ENCODE peak calls at places on chromosomes 4 and X, in five cellular contexts. O is tibial artery, F is lung, L is right lobe of liver, K is A549. V is an unnamed sample. For H3K4me1, the result is how much of the 10 kb centered on the place peaks cover.

GRCh38 chrX:74514384-74514783 is 93.1 kb downstream of the SLC16A2 start:
- DNase-seq in O (no peak), F (no peak), L (peak), K (no peak), V (no peak)

GRCh38 chrX:56788229-56788628 is 59.2 kb downstream of the NBDY start:
- DNase-seq in O (no peak), F (no peak), L (peak), K (no peak), V (no peak)

GRCh38 chrX:386239-386767 is 404 bp downstream of the PPP2R3B start:
- DNase-seq in O (no peak), F (no peak), L (no peak), K (no peak), V (no peak)

GRCh38 chrX:51053741-51054140 is 143.2 kb downstream of the BMP15 start:
- DNase-seq in O (no peak), F (no peak), L (no peak), K (no peak), V (no peak)

GRCh38 chr4:73045894-73046293 is 23.6 kb downstream of the COX18 start:
- DNase-seq in O (no peak), F (no peak), L (no peak), K (no peak), V (no peak)

GRCh38 chrX:103565197-103565596 is 20.1 kb upstream of the TCEAL4 start:
- DNase-seq in O (no peak), F (no peak), L (no peak), K (no peak), V (no peak)

GRCh38 chr4:112038861-112039260 is 106.4 kb upstream of the FAM241A start:
- DNase-seq in O (no peak), F (no peak), L (no peak), K (no peak), V (no peak)

GRCh38 chr4:39565925-39566630 is 38.8 kb upstream of the UGDH start:
- DNase-seq in O (no peak), F (no peak), L (no peak), K (peak), V (no peak)

GRCh38 chr4:113397114-113397701 is 347.8 kb downstream of the ANK2 start:
- DNase-seq in O (peak), F (no peak), L (no peak), K (no peak), V (peak)

GRCh38 chr4:74441744-74442143 is 3.2 kb upstream of the AREG start:
- DNase-seq in O (no peak), F (no peak), L (no peak), K (no peak), V (no peak)

GRCh38 chr4:2805712-2806391 is 13.0 kb downstream of the SH3BP2 start:
- DNase-seq in O (no peak), F (peak), L (peak), K (no peak), V (no peak)

GRCh38 chr4:184655889-184656869 is 6.6 kb downstream of the PRIMPOL start:
- DNase-seq in O (no peak), F (no peak), L (no peak), K (no peak), V (no peak)

GRCh38 chr4:59094505-59094904 is 1984.3 kb upstream of the IGFBP7 start:
- DNase-seq in O (no peak), F (no peak), L (no peak), K (no peak), V (no peak)

GRCh38 chr4:157076578-157076947 is 613 bp downstream of the GLRB start:
- DNase-seq in O (no peak), F (no peak), L (no peak), K (no peak), V (no peak)

GRCh38 chr4:62740296-62740695 is 1540.2 kb downstream of the ADGRL3 start:
- DNase-seq in O (no peak), F (no peak), L (no peak), K (no peak), V (no peak)

GRCh38 chr4:73343432-73343831 is 60.7 kb upstream of the ALB start:
- DNase-seq in O (no peak), F (no peak), L (no peak), K (no peak), V (no peak)

GRCh38 chr4:87071401-87071800 is 136.6 kb downstream of the AFF1 start:
- DNase-seq in O (no peak), F (no peak), L (no peak), K (no peak), V (no peak)

GRCh38 chr4:94208918-94209317 is 1.3 kb downstream of the SMARCAD1 start:
- DNase-seq in O (no peak), F (no peak), L (no peak), K (no peak), V (no peak)

GRCh38 chr4:112150920-112151319 is 5.7 kb downstream of the FAM241A start:
- DNase-seq in O (no peak), F (no peak), L (no peak), K (no peak), V (no peak)

GRCh38 chrX:57156397-57157049 is 19.3 kb upstream of the SPIN2A start:
- DNase-seq in O (no peak), F (no peak), L (no peak), K (peak), V (no peak)

GRCh38 chrX:12304261-12304660 is 166.0 kb downstream of the FRMPD4 start:
- DNase-seq in O (no peak), F (no peak), L (no peak), K (no peak), V (no peak)

GRCh38 chrX:69153060-69153730 is 12.1 kb downstream of the PJA1 start:
- DNase-seq in O (no peak), F (no peak), L (no peak), K (no peak), V (peak)

GRCh38 chrX:35115205-35115604 is 172.6 kb downstream of the FAM47B start:
- DNase-seq in O (no peak), F (no peak), L (no peak), K (no peak), V (no peak)

GRCh38 chrX:39811391-39811790 is 286.4 kb downstream of the BCOR start:
- DNase-seq in O (peak), F (no peak), L (no peak), K (no peak), V (no peak)

GRCh38 chrX:29580560-29580959 is 634.8 kb upstream of the MAGEB2 start:
- DNase-seq in O (no peak), F (no peak), L (no peak), K (no peak), V (no peak)

GRCh38 chr4:93053140-93053539 is 749.4 kb downstream of the GRID2 start:
- DNase-seq in O (no peak), F (no peak), L (no peak), K (no peak), V (no peak)

DNA sequence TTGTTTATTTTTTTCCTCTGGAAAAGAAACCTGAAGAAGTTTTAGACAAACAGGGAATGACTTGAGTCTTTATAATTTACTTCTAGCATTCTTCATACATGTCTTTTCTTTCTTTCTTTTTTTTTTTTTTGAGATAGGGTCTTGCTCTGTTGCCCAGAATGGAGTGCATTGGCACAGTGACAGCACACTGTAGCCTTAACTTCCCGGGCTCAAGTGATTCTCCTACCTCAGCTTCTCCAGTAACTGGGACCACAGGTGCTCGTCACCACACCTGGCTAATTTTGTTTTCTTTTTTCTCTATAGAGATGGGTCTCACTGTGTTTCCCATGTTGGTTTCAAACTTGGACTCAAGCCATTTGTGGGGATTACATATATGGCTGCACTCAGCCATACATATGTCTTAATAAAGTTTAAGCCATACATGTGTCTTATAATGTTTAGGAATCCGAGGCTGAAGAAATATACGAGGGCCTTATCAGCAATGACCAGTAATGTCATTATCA is 71.8 kb downstream of the RAPGEF2 start:
- DNase-seq in O (no peak), F (no peak), L (no peak), K (no peak), V (no peak)
- H3K4me1 ChIP-seq in O (under half), F (under half), L (under half), K (half or more), V (under half)

DNA sequence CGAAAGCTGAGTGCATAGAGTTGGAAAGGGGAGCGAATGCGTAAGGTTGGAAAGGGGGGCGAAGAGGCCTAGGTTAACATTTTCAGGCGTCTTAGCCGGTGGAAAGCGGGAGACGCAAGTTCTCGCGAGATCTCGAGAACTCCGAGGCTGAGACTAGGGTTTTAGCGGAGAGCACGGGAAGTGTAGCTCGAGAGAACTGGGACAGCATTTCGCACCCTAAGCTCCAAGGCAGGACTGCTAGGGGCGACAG is 293 bp upstream of the DDX3X start:
- DNase-seq in O (no peak), F (peak), L (no peak), K (peak), V (peak)
- H3K4me1 ChIP-seq in O (under half), F (under half), L (under half), K (under half), V (under half)

DNA sequence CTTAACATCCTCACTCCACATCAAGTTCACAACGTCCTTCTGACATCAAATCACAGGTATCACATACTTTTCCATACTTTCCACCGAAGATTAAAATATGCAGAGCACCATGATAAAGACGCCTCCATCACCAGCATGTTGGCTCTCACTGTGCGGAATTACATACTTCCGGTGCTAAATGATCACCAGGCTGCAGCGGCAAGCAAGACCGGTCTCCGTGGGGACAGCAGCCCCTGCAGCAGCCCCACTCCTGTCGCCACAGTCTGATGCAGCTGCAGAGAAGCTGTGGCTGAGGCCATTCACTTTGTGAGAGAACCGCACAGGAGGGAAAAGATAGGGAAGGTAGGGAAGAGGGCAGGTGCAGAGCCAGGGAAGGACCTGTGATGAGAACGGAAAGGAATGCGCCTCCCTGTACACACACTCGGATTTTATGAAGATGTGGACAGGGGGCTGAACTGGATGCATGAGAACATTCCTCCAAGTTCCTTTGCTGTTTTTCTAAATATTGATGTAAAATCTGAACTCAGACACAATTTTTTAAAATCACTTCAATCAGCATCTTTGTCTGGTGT is 38.3 kb downstream of the AFAP1 start:
- DNase-seq in O (no peak), F (no peak), L (no peak), K (no peak), V (no peak)
- H3K4me1 ChIP-seq in O (under half), F (under half), L (under half), K (half or more), V (half or more)

GRCh38 chr4:76298227-76298626 is 8.3 kb upstream of the STBD1 start:
- DNase-seq in O (no peak), F (no peak), L (no peak), K (no peak), V (no peak)
- H3K4me1 ChIP-seq in O (under half), F (under half), L (under half), K (under half), V (under half)

GRCh38 chr4:89298160-89298559 is 9.4 kb downstream of the GPRIN3 start:
- DNase-seq in O (no peak), F (no peak), L (no peak), K (no peak), V (no peak)
- H3K4me1 ChIP-seq in O (under half), F (under half), L (under half), K (half or more), V (under half)

GRCh38 chr4:76210502-76210901 is 3.1 kb downstream of the SCARB2 start:
- DNase-seq in O (no peak), F (no peak), L (no peak), K (no peak), V (no peak)

GRCh38 chr4:76211769-76212168 is 1.9 kb downstream of the SCARB2 start:
- DNase-seq in O (no peak), F (no peak), L (no peak), K (no peak), V (no peak)

GRCh38 chr4:76212301-76212700 is 1.3 kb downstream of the SCARB2 start:
- DNase-seq in O (no peak), F (no peak), L (no peak), K (no peak), V (no peak)

GRCh38 chr4:76208005-76208765 is 5.4 kb downstream of the SCARB2 start:
- DNase-seq in O (peak), F (peak), L (peak), K (peak), V (peak)

DNA sequence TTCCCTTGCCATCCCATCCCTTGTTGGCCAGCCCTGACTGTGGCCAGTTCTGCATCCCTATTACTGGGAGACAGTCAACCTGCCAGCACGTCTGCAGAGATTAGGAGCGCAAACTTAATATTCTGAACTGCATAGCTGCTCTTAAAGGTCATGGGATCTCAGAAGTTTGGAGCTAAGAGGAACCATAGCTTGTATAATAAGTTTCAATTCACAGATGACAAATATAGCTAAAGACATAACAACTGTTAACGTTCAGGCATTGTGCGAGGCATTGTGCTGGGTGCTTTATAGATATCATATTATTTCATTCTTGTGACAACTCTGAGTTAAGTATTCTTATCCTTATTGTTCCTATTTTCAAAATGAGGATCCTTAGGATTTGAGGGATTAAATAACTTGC is 3.7 kb downstream of the SCARB2 start:
- DNase-seq in O (no peak), F (no peak), L (no peak), K (no peak), V (no peak)
- H3K4me1 ChIP-seq in O (under half), F (under half), L (under half), K (under half), V (half or more)

GRCh38 chr4:189870835-189871234 is 69.8 kb upstream of the FRG1 start:
- DNase-seq in O (no peak), F (no peak), L (no peak), K (no peak), V (no peak)
- H3K4me1 ChIP-seq in O (under half), F (under half), L (under half), K (under half), V (under half)

GRCh38 chrX:110317820-110318663 is at the start of gene AMMECR1:
- DNase-seq in O (peak), F (peak), L (peak), K (peak), V (peak)

GRCh38 chrX:110318664-110318968 is 731 bp upstream of the AMMECR1 start:
- DNase-seq in O (no peak), F (no peak), L (no peak), K (peak), V (no peak)

GRCh38 chrX:110315541-110315940 is 2.3 kb downstream of the AMMECR1 start:
- DNase-seq in O (no peak), F (no peak), L (no peak), K (no peak), V (no peak)

GRCh38 chrX:110317079-110317819 is 636 bp downstream of the AMMECR1 start:
- DNase-seq in O (peak), F (peak), L (peak), K (peak), V (no peak)

GRCh38 chrX:110316351-110317078 is 1.4 kb downstream of the AMMECR1 start:
- DNase-seq in O (no peak), F (no peak), L (no peak), K (no peak), V (no peak)
- H3K4me1 ChIP-seq in O (under half), F (under half), L (under half), K (under half), V (under half)

V was measured in ascending aorta.